ENCODE peak calls at places on chromosomes 5 and 9, in five cellular contexts. One of them, this sample, is unnamed.

GRCh38 chr9:83330207-83331196 is 207.7 kb downstream of the FRMD3 start:
- DNase-seq in PC-9: no peak
- DNase-seq in Peyer's patch: no peak
- DNase-seq in AG04450: no peak
- DNase-seq in HL-60: peak
- DNase-seq in this sample: no peak

GRCh38 chr9:19445452-19445851 is 36.6 kb downstream of the ACER2 start:
- DNase-seq in PC-9: no peak
- DNase-seq in Peyer's patch: no peak
- DNase-seq in AG04450: no peak
- DNase-seq in HL-60: no peak
- DNase-seq in this sample: no peak

GRCh38 chr9:83027153-83027867 is 35.6 kb downstream of the RASEF start:
- DNase-seq in PC-9: peak
- DNase-seq in Peyer's patch: no peak
- DNase-seq in AG04450: no peak
- DNase-seq in HL-60: no peak
- DNase-seq in this sample: no peak

GRCh38 chr5:90135979-90136378 is 273.6 kb downstream of the CETN3 start:
- DNase-seq in PC-9: no peak
- DNase-seq in Peyer's patch: peak
- DNase-seq in AG04450: no peak
- DNase-seq in HL-60: no peak
- DNase-seq in this sample: peak

GRCh38 chr5:10756539-10756938 is 4.5 kb downstream of the DAP start:
- DNase-seq in PC-9: no peak
- DNase-seq in Peyer's patch: no peak
- DNase-seq in AG04450: no peak
- DNase-seq in HL-60: no peak
- DNase-seq in this sample: no peak

GRCh38 chr9:125867752-125868400 is 120.7 kb downstream of the PBX3 start:
- DNase-seq in PC-9: no peak
- DNase-seq in Peyer's patch: no peak
- DNase-seq in AG04450: no peak
- DNase-seq in HL-60: no peak
- DNase-seq in this sample: no peak

GRCh38 chr5:56286015-56286992 is 53.2 kb upstream of the ANKRD55 start:
- DNase-seq in PC-9: no peak
- DNase-seq in Peyer's patch: no peak
- DNase-seq in AG04450: peak
- DNase-seq in HL-60: no peak
- DNase-seq in this sample: no peak

GRCh38 chr9:110179734-110180133 is 28.2 kb downstream of the C9orf152 start:
- DNase-seq in PC-9: no peak
- DNase-seq in Peyer's patch: no peak
- DNase-seq in AG04450: peak
- DNase-seq in HL-60: no peak
- DNase-seq in this sample: no peak

GRCh38 chr9:32069169-32069813 is 315.2 kb upstream of the ACO1 start:
- DNase-seq in PC-9: no peak
- DNase-seq in Peyer's patch: no peak
- DNase-seq in AG04450: no peak
- DNase-seq in HL-60: no peak
- DNase-seq in this sample: no peak

GRCh38 chr9:137802521-137803243 is 74.9 kb upstream of the CACNA1B start:
- DNase-seq in PC-9: no peak
- DNase-seq in Peyer's patch: no peak
- DNase-seq in AG04450: no peak
- DNase-seq in HL-60: no peak
- DNase-seq in this sample: no peak

GRCh38 chr9:22512495-22512894 is 65.9 kb downstream of the DMRTA1 start:
- DNase-seq in PC-9: no peak
- DNase-seq in Peyer's patch: no peak
- DNase-seq in AG04450: no peak
- DNase-seq in HL-60: no peak
- DNase-seq in this sample: no peak

GRCh38 chr9:110650261-110650660 is 18.3 kb upstream of the MUSK start:
- DNase-seq in PC-9: no peak
- DNase-seq in Peyer's patch: peak
- DNase-seq in AG04450: peak
- DNase-seq in HL-60: no peak
- DNase-seq in this sample: no peak

GRCh38 chr9:129888085-129888808 is 53.0 kb downstream of the USP20 start:
- DNase-seq in PC-9: peak
- DNase-seq in Peyer's patch: peak
- DNase-seq in AG04450: no peak
- DNase-seq in HL-60: peak
- DNase-seq in this sample: no peak

GRCh38 chr9:86287013-86287412 is 4.7 kb upstream of the ISCA1 start:
- DNase-seq in PC-9: no peak
- DNase-seq in Peyer's patch: no peak
- DNase-seq in AG04450: no peak
- DNase-seq in HL-60: no peak
- DNase-seq in this sample: peak

GRCh38 chr9:33619666-33620404 is 95.8 kb downstream of the ANKRD18B start:
- DNase-seq in PC-9: no peak
- DNase-seq in Peyer's patch: no peak
- DNase-seq in AG04450: peak
- DNase-seq in HL-60: peak
- DNase-seq in this sample: no peak

GRCh38 chr9:87620727-87621322 is 105.1 kb upstream of the CTSL start:
- DNase-seq in PC-9: no peak
- DNase-seq in Peyer's patch: no peak
- DNase-seq in AG04450: no peak
- DNase-seq in HL-60: no peak
- DNase-seq in this sample: no peak

GRCh38 chr5:150513375-150514309 is 5.7 kb downstream of the NDST1 start:
- DNase-seq in PC-9: peak
- DNase-seq in Peyer's patch: no peak
- DNase-seq in AG04450: no peak
- DNase-seq in HL-60: no peak
- DNase-seq in this sample: peak

GRCh38 chr9:129596541-129597328 is 24.2 kb downstream of the C9orf50 start:
- DNase-seq in PC-9: peak
- DNase-seq in Peyer's patch: peak
- DNase-seq in AG04450: peak
- DNase-seq in HL-60: no peak
- DNase-seq in this sample: no peak

GRCh38 chr5:178703015-178703414 is 27.4 kb downstream of the ZNF354A start:
- DNase-seq in PC-9: no peak
- DNase-seq in Peyer's patch: no peak
- DNase-seq in AG04450: no peak
- DNase-seq in HL-60: no peak
- DNase-seq in this sample: no peak

GRCh38 chr5:1515311-1515920 is 8.3 kb downstream of the LPCAT1 start:
- DNase-seq in PC-9: no peak
- DNase-seq in Peyer's patch: peak
- DNase-seq in AG04450: no peak
- DNase-seq in HL-60: no peak
- DNase-seq in this sample: no peak

GRCh38 chr9:122179054-122179689 is 19.5 kb downstream of the MORN5 start:
- DNase-seq in PC-9: no peak
- DNase-seq in Peyer's patch: peak
- DNase-seq in AG04450: no peak
- DNase-seq in HL-60: no peak
- DNase-seq in this sample: no peak

GRCh38 chr9:69573666-69574456 is 98.3 kb downstream of the APBA1 start:
- DNase-seq in PC-9: no peak
- DNase-seq in Peyer's patch: no peak
- DNase-seq in AG04450: peak
- DNase-seq in HL-60: no peak
- DNase-seq in this sample: no peak

GRCh38 chr9:97907051-97907450 is 15.2 kb downstream of the TRMO start:
- DNase-seq in PC-9: no peak
- DNase-seq in Peyer's patch: peak
- DNase-seq in AG04450: no peak
- DNase-seq in HL-60: no peak
- DNase-seq in this sample: no peak

GRCh38 chr9:109349431-109349846 is 28.6 kb upstream of the EPB41L4B start:
- DNase-seq in PC-9: peak
- DNase-seq in Peyer's patch: no peak
- DNase-seq in AG04450: peak
- DNase-seq in HL-60: no peak
- DNase-seq in this sample: no peak

GRCh38 chr9:89277454-89277853 is 33.5 kb upstream of the CKS2 start:
- DNase-seq in PC-9: no peak
- DNase-seq in Peyer's patch: no peak
- DNase-seq in AG04450: no peak
- DNase-seq in HL-60: no peak
- DNase-seq in this sample: no peak

GRCh38 chr5:180289966-180290365 is 1.9 kb downstream of the MAPK9 start:
- DNase-seq in PC-9: no peak
- DNase-seq in Peyer's patch: no peak
- DNase-seq in AG04450: no peak
- DNase-seq in HL-60: no peak
- DNase-seq in this sample: no peak

DNA sequence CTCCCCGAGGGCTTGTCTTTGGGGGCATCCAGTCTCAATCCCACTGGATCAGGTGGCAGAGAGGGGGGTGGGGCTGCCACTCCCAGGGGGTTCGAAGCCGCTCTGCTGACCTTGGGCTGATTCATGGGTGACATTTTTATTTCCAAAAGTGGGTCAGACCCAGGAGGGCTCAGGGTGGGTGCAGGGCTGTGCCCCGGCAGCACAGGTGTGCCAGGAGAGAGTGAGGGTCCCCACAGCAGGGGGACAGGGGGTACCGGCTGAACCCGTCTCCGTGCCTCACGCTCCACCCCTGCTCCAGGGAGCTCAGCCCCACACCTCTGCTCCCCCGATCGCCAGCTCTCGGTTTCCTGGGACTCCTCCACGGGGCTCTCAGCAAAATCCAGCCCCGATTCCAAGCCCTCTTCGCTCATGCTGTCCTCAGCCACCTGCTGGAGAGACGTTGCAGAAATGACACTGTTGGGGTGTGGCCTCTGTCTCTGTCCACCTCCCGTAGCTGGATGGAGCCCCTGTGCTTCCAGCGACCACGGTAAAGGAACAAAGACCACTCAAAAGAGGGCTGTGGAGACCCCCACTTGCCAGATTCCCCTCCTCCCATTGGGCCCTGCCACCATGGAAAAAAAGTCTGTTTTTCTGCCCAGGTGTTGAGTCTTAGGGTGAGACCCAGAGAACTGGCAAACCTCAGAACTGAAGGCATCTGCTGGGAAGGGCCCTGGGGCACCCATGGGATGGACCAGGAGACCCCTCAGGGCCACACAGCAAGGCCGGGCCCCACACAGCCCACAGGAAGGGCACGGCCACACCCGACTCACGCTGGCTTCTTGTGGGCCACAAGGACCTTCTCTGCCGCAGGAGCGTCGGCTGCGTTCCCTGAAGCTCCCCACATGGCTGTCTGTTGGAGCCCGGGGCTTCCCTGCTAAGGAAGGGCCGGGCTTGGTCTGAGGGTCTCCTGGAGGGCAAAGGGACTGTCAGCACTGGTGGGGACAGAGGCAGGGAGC is 10.6 kb upstream of the QSOX2 start:
- DNase-seq in PC-9: no peak
- DNase-seq in Peyer's patch: no peak
- DNase-seq in AG04450: no peak
- DNase-seq in HL-60: no peak
- DNase-seq in this sample: no peak
- TF ChIP-seq CTCF in PC-9: peak
- TF ChIP-seq CTCF in Peyer's patch: no peak
- TF ChIP-seq CTCF in AG04450: peak
- TF ChIP-seq CTCF in HL-60: no peak
- TF ChIP-seq CTCF in this sample: no peak

GRCh38 chr5:95555553-95555952 is 652 bp downstream of the ARSK start:
- DNase-seq in PC-9: no peak
- DNase-seq in Peyer's patch: no peak
- DNase-seq in AG04450: no peak
- DNase-seq in HL-60: no peak
- DNase-seq in this sample: no peak

GRCh38 chr5:95549030-95549429 is 5.7 kb downstream of the SKIC3 start:
- DNase-seq in PC-9: no peak
- DNase-seq in Peyer's patch: no peak
- DNase-seq in AG04450: no peak
- DNase-seq in HL-60: no peak
- DNase-seq in this sample: no peak

GRCh38 chr5:95554331-95554646 is 488 bp downstream of the SKIC3 start:
- DNase-seq in PC-9: no peak
- DNase-seq in Peyer's patch: no peak
- DNase-seq in AG04450: no peak
- DNase-seq in HL-60: no peak
- DNase-seq in this sample: no peak

GRCh38 chr5:95554647-95555548 is at the start of the genes ARSK and SKIC3:
- DNase-seq in PC-9: peak
- DNase-seq in Peyer's patch: peak
- DNase-seq in AG04450: peak
- DNase-seq in HL-60: peak
- DNase-seq in this sample: peak
- TF ChIP-seq CTCF in PC-9: no peak
- TF ChIP-seq CTCF in Peyer's patch: no peak
- TF ChIP-seq CTCF in AG04450: peak
- TF ChIP-seq CTCF in HL-60: no peak
- TF ChIP-seq CTCF in this sample: no peak

DNA sequence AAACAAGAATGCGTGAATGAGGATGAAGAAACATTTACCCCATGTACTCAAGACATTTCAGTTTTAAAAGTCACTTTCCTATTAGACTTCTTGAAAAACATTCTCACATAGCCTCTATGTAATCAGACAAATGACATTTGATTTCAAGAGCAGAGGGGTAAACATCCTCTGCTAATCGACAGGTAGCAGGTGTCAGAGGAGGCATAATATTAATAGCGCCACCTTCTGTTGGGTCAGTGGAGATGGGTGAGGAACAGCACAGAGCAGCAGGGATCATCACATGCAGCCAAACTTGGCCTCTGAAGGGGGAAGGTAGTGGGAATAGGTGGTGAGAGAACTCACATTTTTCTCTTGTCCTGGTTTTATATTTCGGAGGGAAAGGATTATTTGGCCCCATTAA is 3.3 kb upstream of the LSM11 start:
- DNase-seq in PC-9: peak
- DNase-seq in Peyer's patch: no peak
- DNase-seq in AG04450: no peak
- DNase-seq in HL-60: no peak
- DNase-seq in this sample: no peak
- TF ChIP-seq CTCF in PC-9: peak
- TF ChIP-seq CTCF in Peyer's patch: no peak
- TF ChIP-seq CTCF in AG04450: peak
- TF ChIP-seq CTCF in HL-60: peak
- TF ChIP-seq CTCF in this sample: peak

GRCh38 chr5:88702328-88702727 is 180.7 kb downstream of the MEF2C start:
- DNase-seq in PC-9: no peak
- DNase-seq in Peyer's patch: no peak
- DNase-seq in AG04450: no peak
- DNase-seq in HL-60: no peak
- DNase-seq in this sample: no peak
- TF ChIP-seq CTCF in PC-9: no peak
- TF ChIP-seq CTCF in Peyer's patch: no peak
- TF ChIP-seq CTCF in AG04450: no peak
- TF ChIP-seq CTCF in HL-60: no peak
- TF ChIP-seq CTCF in this sample: no peak

DNA sequence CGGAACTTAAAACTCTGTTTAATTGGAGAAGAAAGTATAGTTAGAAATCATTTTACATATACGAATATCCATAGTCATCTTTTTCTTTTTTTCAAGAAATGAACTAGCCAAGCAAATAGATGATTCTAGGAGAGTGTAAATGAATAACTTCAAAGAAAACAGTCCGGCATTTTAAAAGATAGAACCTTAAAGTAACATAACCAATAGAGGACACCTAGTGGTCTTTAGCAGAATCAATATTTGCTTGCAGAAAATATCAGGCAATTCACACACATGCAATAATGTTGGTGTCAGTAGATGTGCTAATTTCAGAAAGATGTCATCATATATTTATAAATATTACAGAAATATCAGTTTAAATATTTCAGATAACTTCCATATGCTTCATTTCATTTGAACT is 57.1 kb downstream of the HCN1 start:
- DNase-seq in PC-9: no peak
- DNase-seq in Peyer's patch: no peak
- DNase-seq in AG04450: no peak
- DNase-seq in HL-60: no peak
- DNase-seq in this sample: no peak
- TF ChIP-seq CTCF in PC-9: peak
- TF ChIP-seq CTCF in Peyer's patch: no peak
- TF ChIP-seq CTCF in AG04450: no peak
- TF ChIP-seq CTCF in HL-60: peak
- TF ChIP-seq CTCF in this sample: peak

This sample was measured in endothelial cell.